ENCODE peak calls at places on chromosomes 13 and 19, in four cellular contexts. One of them, this sample, is unnamed. For H3K4me1, the result is how much of the 10 kb centered on the place peaks cover.

GRCh38 chr19:19040417-19040816 is 7.0 kb downstream of the ARMC6 start:
- DNase-seq in K562: no peak
- DNase-seq in H1: no peak
- DNase-seq in GM12878: no peak
- DNase-seq in this sample: no peak

GRCh38 chr13:76106763-76107162 is 470.6 kb downstream of the LMO7 start:
- DNase-seq in K562: no peak
- DNase-seq in H1: no peak
- DNase-seq in GM12878: no peak
- DNase-seq in this sample: no peak

GRCh38 chr13:46015374-46015773 is 37.2 kb downstream of the ZC3H13 start:
- DNase-seq in K562: no peak
- DNase-seq in H1: no peak
- DNase-seq in GM12878: no peak
- DNase-seq in this sample: no peak

GRCh38 chr19:54209748-54210494 is 9.3 kb downstream of the RPS9 start:
- DNase-seq in K562: peak
- DNase-seq in H1: no peak
- DNase-seq in GM12878: no peak
- DNase-seq in this sample: peak

GRCh38 chr13:95301947-95302386 is 716 bp upstream of the ABCC4 start:
- DNase-seq in K562: no peak
- DNase-seq in H1: no peak
- DNase-seq in GM12878: no peak
- DNase-seq in this sample: no peak

GRCh38 chr19:34224996-34225658 is 29.2 kb upstream of the GARRE1 start:
- DNase-seq in K562: no peak
- DNase-seq in H1: no peak
- DNase-seq in GM12878: no peak
- DNase-seq in this sample: no peak

GRCh38 chr13:112231451-112232083 is 144.6 kb upstream of the SPACA7 start:
- DNase-seq in K562: no peak
- DNase-seq in H1: no peak
- DNase-seq in GM12878: no peak
- DNase-seq in this sample: no peak

GRCh38 chr13:112905990-112906641 is 62.9 kb upstream of the MCF2L start:
- DNase-seq in K562: no peak
- DNase-seq in H1: peak
- DNase-seq in GM12878: no peak
- DNase-seq in this sample: no peak

GRCh38 chr13:29435125-29435911 is 160.2 kb downstream of the SLC7A1 start:
- DNase-seq in K562: no peak
- DNase-seq in H1: no peak
- DNase-seq in GM12878: no peak
- DNase-seq in this sample: no peak

GRCh38 chr13:64239372-64239771 is 2823.7 kb upstream of the PCDH20 start:
- DNase-seq in K562: no peak
- DNase-seq in H1: no peak
- DNase-seq in GM12878: no peak
- DNase-seq in this sample: no peak

GRCh38 chr19:53961523-53962345 is 1.0 kb upstream of the CACNG8 start:
- DNase-seq in K562: no peak
- DNase-seq in H1: no peak
- DNase-seq in GM12878: no peak
- DNase-seq in this sample: no peak

GRCh38 chr13:99067160-99067985 is 89.5 kb upstream of the DOCK9 start:
- DNase-seq in K562: no peak
- DNase-seq in H1: no peak
- DNase-seq in GM12878: no peak
- DNase-seq in this sample: peak

GRCh38 chr13:93535256-93535655 is 308.6 kb downstream of the GPC6 start:
- DNase-seq in K562: no peak
- DNase-seq in H1: no peak
- DNase-seq in GM12878: no peak
- DNase-seq in this sample: no peak

GRCh38 chr13:39516140-39516539 is 86.9 kb downstream of the LHFPL6 start:
- DNase-seq in K562: no peak
- DNase-seq in H1: no peak
- DNase-seq in GM12878: no peak
- DNase-seq in this sample: no peak

GRCh38 chr13:39515231-39515630 is 87.8 kb downstream of the LHFPL6 start:
- DNase-seq in K562: no peak
- DNase-seq in H1: no peak
- DNase-seq in GM12878: no peak
- DNase-seq in this sample: no peak

GRCh38 chr13:39510296-39510695 is 92.7 kb downstream of the LHFPL6 start:
- DNase-seq in K562: no peak
- DNase-seq in H1: no peak
- DNase-seq in GM12878: peak
- DNase-seq in this sample: no peak

GRCh38 chr13:39509616-39510015 is 93.4 kb downstream of the LHFPL6 start:
- DNase-seq in K562: no peak
- DNase-seq in H1: no peak
- DNase-seq in GM12878: no peak
- DNase-seq in this sample: no peak

DNA sequence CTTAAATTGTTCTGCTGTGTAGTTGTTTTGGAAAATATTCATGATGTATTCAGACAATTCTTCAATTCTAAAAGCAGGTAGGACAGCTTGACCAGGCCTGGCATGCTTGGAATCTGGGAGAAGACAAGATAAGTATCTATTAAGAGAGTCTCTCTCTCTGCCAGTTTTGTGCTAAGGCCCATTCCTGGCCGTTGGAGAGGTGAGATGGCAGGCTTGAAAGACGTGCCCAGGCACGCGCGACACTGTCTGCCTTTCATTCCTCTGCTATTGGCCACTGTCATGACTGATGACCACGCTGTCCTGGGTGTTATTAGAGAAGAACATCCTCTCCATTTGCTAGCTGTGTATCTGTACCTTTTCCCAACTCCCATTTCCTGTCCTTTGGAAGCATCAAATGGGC is 90.3 kb downstream of the LHFPL6 start:
- DNase-seq in K562: no peak
- DNase-seq in H1: no peak
- DNase-seq in GM12878: no peak
- DNase-seq in this sample: no peak
- H3K4me1 ChIP-seq in K562: under half
- H3K4me1 ChIP-seq in H1: under half
- H3K4me1 ChIP-seq in GM12878: under half
- H3K4me1 ChIP-seq in this sample: under half

DNA sequence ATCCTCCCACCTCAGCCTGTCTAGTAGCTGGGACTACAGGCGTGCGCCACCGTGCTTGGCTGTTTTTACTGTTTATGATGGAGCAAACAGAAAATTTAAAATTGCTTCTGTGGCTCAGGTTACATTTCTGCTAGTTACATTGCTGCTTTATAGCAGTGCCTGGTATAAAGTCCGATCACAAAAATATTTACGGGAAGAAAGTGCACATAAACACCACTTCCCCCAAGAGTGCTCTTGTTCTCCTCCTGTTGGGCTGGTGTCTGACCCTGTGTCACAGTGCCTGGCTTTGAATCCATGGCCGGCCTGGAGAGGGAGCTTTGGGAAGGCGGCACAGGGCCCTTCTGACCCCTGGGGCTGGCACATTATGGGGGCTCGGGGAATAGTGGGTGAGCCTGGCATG is 11.9 kb downstream of the PRKACA start:
- DNase-seq in K562: no peak
- DNase-seq in H1: no peak
- DNase-seq in GM12878: no peak
- DNase-seq in this sample: no peak
- TF ChIP-seq EGR1 in K562: no peak
- TF ChIP-seq EGR1 in H1: no peak
- TF ChIP-seq EGR1 in GM12878: no peak
- TF ChIP-seq EGR1 in this sample: no peak

DNA sequence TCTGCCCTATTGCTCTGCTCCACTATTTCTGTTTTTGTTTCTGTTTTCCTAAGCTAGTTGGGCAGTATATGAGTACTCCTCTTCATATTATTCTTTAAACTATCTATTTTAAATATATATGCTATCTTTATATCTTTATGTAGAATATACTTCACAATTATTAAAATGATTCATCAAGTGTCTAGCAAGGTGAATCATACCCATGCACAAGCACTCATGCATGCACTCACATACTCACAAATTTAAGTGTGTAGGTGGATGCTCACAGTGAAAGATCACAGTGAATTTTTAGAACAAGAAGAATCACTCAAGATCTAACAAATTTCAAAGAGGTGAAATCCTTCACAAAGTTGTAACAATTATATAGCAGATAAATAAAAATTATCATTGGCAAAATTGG is 435.6 kb upstream of the SLITRK5 start:
- DNase-seq in K562: no peak
- DNase-seq in H1: no peak
- DNase-seq in GM12878: no peak
- DNase-seq in this sample: no peak
- TF ChIP-seq SRF in K562: no peak
- TF ChIP-seq SRF in H1: no peak
- TF ChIP-seq SRF in GM12878: no peak
- TF ChIP-seq SRF in this sample: no peak

GRCh38 chr19:56885173-56885679 is 44.7 kb upstream of the PEG3 start:
- DNase-seq in K562: no peak
- DNase-seq in H1: no peak
- DNase-seq in GM12878: no peak
- DNase-seq in this sample: no peak
- H3K4me1 ChIP-seq in K562: under half
- H3K4me1 ChIP-seq in H1: under half
- H3K4me1 ChIP-seq in GM12878: under half
- H3K4me1 ChIP-seq in this sample: under half

GRCh38 chr19:52785506-52785905 is 1.1 kb downstream of the ZNF600 start:
- DNase-seq in K562: no peak
- DNase-seq in H1: no peak
- DNase-seq in GM12878: no peak
- DNase-seq in this sample: no peak
- TF ChIP-seq EGR1 in K562: no peak
- TF ChIP-seq EGR1 in H1: no peak
- TF ChIP-seq EGR1 in GM12878: no peak
- TF ChIP-seq EGR1 in this sample: no peak

GRCh38 chr19:45790942-45791341 is 1.7 kb downstream of the DMWD start:
- DNase-seq in K562: no peak
- DNase-seq in H1: no peak
- DNase-seq in GM12878: no peak
- DNase-seq in this sample: no peak
- TF ChIP-seq SRF in K562: no peak
- TF ChIP-seq SRF in H1: no peak
- TF ChIP-seq SRF in GM12878: no peak
- TF ChIP-seq SRF in this sample: no peak

GRCh38 chr13:49629947-49630346 is 1.6 kb downstream of the ARL11 start:
- DNase-seq in K562: no peak
- DNase-seq in H1: no peak
- DNase-seq in GM12878: no peak
- DNase-seq in this sample: no peak

GRCh38 chr13:49629196-49629938 is 1.1 kb downstream of the ARL11 start:
- DNase-seq in K562: no peak
- DNase-seq in H1: no peak
- DNase-seq in GM12878: no peak
- DNase-seq in this sample: no peak

GRCh38 chr13:49630580-49630979 is 2.3 kb downstream of the ARL11 start:
- DNase-seq in K562: no peak
- DNase-seq in H1: no peak
- DNase-seq in GM12878: no peak
- DNase-seq in this sample: no peak

GRCh38 chr13:49625392-49626137 is 2.7 kb upstream of the ARL11 start:
- DNase-seq in K562: no peak
- DNase-seq in H1: no peak
- DNase-seq in GM12878: no peak
- DNase-seq in this sample: no peak

DNA sequence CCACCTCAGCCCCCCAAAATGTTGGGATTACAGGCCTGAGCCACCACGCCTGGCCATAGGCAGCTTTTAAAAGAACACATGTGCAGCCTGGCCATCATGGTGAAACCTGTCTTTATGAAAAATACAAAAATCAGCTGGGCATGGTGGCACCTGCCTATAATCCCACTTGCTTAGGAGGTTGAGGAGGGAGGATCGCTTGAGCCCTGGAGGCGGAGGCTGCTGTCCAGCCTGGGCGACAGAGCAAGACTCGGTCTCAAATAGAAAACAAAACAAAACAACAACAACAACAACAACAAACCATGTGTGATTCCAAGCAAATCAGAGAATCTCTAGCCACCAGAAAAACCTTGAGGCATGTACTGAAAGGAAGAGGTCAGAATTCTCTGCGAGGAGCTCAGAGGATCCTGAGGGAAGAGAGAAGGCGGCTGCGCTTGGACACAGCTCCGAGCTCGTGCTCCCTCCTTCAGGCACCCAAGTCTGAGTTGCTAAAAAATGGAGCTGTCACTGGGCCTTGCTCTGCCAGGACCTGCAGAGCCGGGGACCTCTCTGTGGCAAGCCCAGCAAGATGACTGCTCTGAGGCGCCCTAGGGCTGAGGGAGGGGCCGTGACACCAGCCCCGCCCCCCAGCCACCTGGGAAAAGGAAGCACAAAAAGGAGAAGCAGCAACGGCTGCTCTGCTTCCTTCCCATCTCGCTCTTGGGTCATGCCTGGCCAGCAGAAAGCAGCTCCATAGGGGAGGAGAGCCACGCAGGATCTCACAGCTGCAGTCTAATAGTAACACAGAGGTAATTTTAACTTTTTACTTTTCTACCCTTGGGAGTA is at the start of gene ARL11:
- DNase-seq in K562: peak
- DNase-seq in H1: peak
- DNase-seq in GM12878: peak
- DNase-seq in this sample: no peak
- H3K4me1 ChIP-seq in K562: under half
- H3K4me1 ChIP-seq in H1: under half
- H3K4me1 ChIP-seq in GM12878: under half
- H3K4me1 ChIP-seq in this sample: under half